ENCODE peak calls at places on chromosomes 1 and 21, in five cellular contexts. Z is transverse colon, R is endothelial cell of umbilical vein, Y is heart left ventricle, B is uterus. T is an unnamed sample.

GRCh38 chr1:99558539-99558938 is 87.4 kb upstream of the PALMD start:
- DNase-seq in R (peak), Z (no peak), B (no peak), Y (no peak), T (no peak)

GRCh38 chr1:47514229-47514628 is 76.4 kb downstream of the FOXD2 start:
- DNase-seq in R (no peak), Z (no peak), Y (no peak), B (no peak), T (no peak)

GRCh38 chr1:67347688-67348472 is 40.2 kb downstream of the IL12RB2 start:
- DNase-seq in R (peak), Z (peak), Y (peak), B (peak), T (peak)

GRCh38 chr1:239811211-239811902 is 280.3 kb upstream of the FMN2 start:
- DNase-seq in B (no peak), Y (no peak), Z (no peak), R (no peak), T (no peak)

GRCh38 chr1:173433927-173434326 is 43.2 kb upstream of the PRDX6 start:
- DNase-seq in B (no peak), Y (no peak), R (no peak), Z (no peak), T (no peak)

GRCh38 chr21:40850071-40850470 is 3.1 kb upstream of the DSCAM start:
- DNase-seq in Y (no peak), B (no peak), R (no peak), Z (no peak), T (no peak)

GRCh38 chr1:116532698-116533424 is 38.0 kb downstream of the CD58 start:
- DNase-seq in Z (no peak), Y (no peak), R (no peak), B (no peak), T (no peak)

GRCh38 chr1:30416221-30416820 is 307.1 kb downstream of the MATN1 start:
- DNase-seq in R (no peak), B (no peak), Z (no peak), Y (no peak), T (no peak)

GRCh38 chr1:159222987-159223386 is 18.3 kb downstream of the ACKR1 start:
- DNase-seq in B (no peak), Z (no peak), Y (no peak), R (no peak), T (no peak)

GRCh38 chr1:2233997-2234761 is 6.1 kb downstream of the SKI start:
- DNase-seq in Y (peak), R (peak), Z (peak), B (peak), T (peak)

GRCh38 chr1:96587222-96587621 is 134.4 kb upstream of the PTBP2 start:
- DNase-seq in R (no peak), B (no peak), Y (no peak), Z (no peak), T (no peak)

GRCh38 chr1:201298381-201299367 is 15.4 kb downstream of the PKP1 start:
- DNase-seq in Z (peak), Y (no peak), R (no peak), B (no peak), T (no peak)

GRCh38 chr1:1124508-1124785 is 8.6 kb upstream of the C1orf159 start:
- DNase-seq in R (no peak), Z (peak), B (no peak), Y (no peak), T (no peak)

GRCh38 chr1:11790880-11791715 is 14.7 kb downstream of the MTHFR start:
- DNase-seq in R (peak), B (peak), Z (peak), Y (peak), T (peak)

GRCh38 chr1:215181518-215181917 is 99.0 kb downstream of the KCNK2 start:
- DNase-seq in Y (no peak), R (peak), B (no peak), Z (no peak), T (no peak)

GRCh38 chr1:33860671-33861070 is 3.2 kb upstream of the HMGB4 start:
- DNase-seq in B (no peak), Y (no peak), Z (no peak), R (no peak), T (no peak)

GRCh38 chr1:152585586-152585985 is 5.3 kb upstream of the LCE3D start:
- DNase-seq in Z (no peak), B (no peak), R (no peak), Y (no peak), T (no peak)

GRCh38 chr1:238465449-238465848 is 574.7 kb upstream of the ZP4 start:
- DNase-seq in Y (no peak), Z (no peak), R (no peak), B (no peak), T (no peak)

GRCh38 chr1:12620142-12620865 is 2.3 kb upstream of the DHRS3 start:
- DNase-seq in Y (no peak), Z (no peak), R (no peak), B (no peak), T (no peak)

GRCh38 chr1:211571998-211572397 is 7.0 kb downstream of the SLC30A1 start:
- DNase-seq in B (no peak), R (no peak), Z (no peak), Y (no peak), T (no peak)

GRCh38 chr1:2204384-2205190 is 10.0 kb upstream of the FAAP20 start:
- DNase-seq in B (peak), Z (peak), Y (peak), R (peak), T (peak)

GRCh38 chr1:212586429-212587303 is 21.9 kb upstream of the ATF3 start:
- DNase-seq in Z (no peak), Y (no peak), R (no peak), B (no peak), T (no peak)

GRCh38 chr1:86487131-86487804 is 18.5 kb downstream of the CLCA1 start:
- DNase-seq in B (peak), R (no peak), Z (no peak), Y (peak), T (peak)

GRCh38 chr1:88462481-88463261 is 221.4 kb upstream of the PKN2 start:
- DNase-seq in Z (no peak), Y (peak), B (no peak), R (peak), T (no peak)

GRCh38 chr1:33277488-33278084 is 21.3 kb downstream of the ZNF362 start:
- DNase-seq in Z (no peak), R (no peak), Y (no peak), B (no peak), T (no peak)

GRCh38 chr21:17644186-17644585 is 31.5 kb upstream of the BTG3 start:
- DNase-seq in B (no peak), R (no peak), Z (no peak), Y (no peak), T (no peak)

GRCh38 chr1:66282885-66283284 is 251.1 kb upstream of the SGIP1 start:
- DNase-seq in R (no peak), Y (no peak), Z (no peak), B (no peak), T (no peak)

GRCh38 chr1:202058001-202058908 is 47.9 kb downstream of the ELF3 start:
- DNase-seq in B (no peak), Y (no peak), Z (no peak), R (peak), T (no peak)

GRCh38 chr21:31310750-31311149 is 33.3 kb downstream of the TIAM1 start:
- DNase-seq in B (no peak), Y (no peak), R (no peak), Z (no peak), T (no peak)

GRCh38 chr1:109773900-109774485 is 10.3 kb upstream of the EPS8L3 start:
- DNase-seq in Y (peak), Z (peak), R (no peak), B (no peak), T (no peak)

GRCh38 chr21:45497846-45498645 is 44.2 kb downstream of the SLC19A1 start:
- DNase-seq in B (no peak), Y (peak), Z (no peak), R (no peak), T (no peak)

GRCh38 chr1:72280714-72281113 is 1.6 kb downstream of the NEGR1 start:
- DNase-seq in Y (no peak), R (peak), Z (no peak), B (no peak), T (no peak)

GRCh38 chr1:157482174-157482573 is 70.1 kb downstream of the FCRL5 start:
- DNase-seq in Y (no peak), B (no peak), R (no peak), Z (no peak), T (no peak)

GRCh38 chr21:46113497-46114176 is 15.7 kb downstream of the COL6A2 start:
- DNase-seq in B (no peak), Z (no peak), R (no peak), Y (peak), T (peak)

GRCh38 chr1:45848714-45849113 is 45.3 kb downstream of the MAST2 start:
- DNase-seq in R (no peak), Z (no peak), Y (no peak), B (no peak), T (no peak)

GRCh38 chr1:225755668-225756294 is 21.8 kb upstream of the SRP9 start:
- DNase-seq in B (no peak), Y (no peak), R (no peak), Z (no peak), T (no peak)

GRCh38 chr21:25859264-25859931 is 124.6 kb downstream of the GABPA start:
- DNase-seq in Y (no peak), Z (no peak), B (no peak), R (no peak), T (no peak)

GRCh38 chr1:100578201-100578600 is 40.3 kb downstream of the GPR88 start:
- DNase-seq in B (no peak), Z (no peak), R (no peak), Y (no peak), T (no peak)

GRCh38 chr1:29264773-29265389 is 28.6 kb downstream of the PTPRU start:
- DNase-seq in B (no peak), Z (no peak), R (no peak), Y (no peak), T (no peak)

GRCh38 chr1:27403931-27404330 is 11.5 kb downstream of the GPR3 start:
- DNase-seq in Y (no peak), R (no peak), Z (no peak), B (no peak), T (no peak)

GRCh38 chr1:79362470-79362869 is 355.9 kb upstream of the ADGRL4 start:
- DNase-seq in B (no peak), Y (no peak), R (no peak), Z (no peak), T (no peak)
- TF ChIP-seq CTCF in B (no peak), Y (no peak), R (no peak), Z (no peak), T (no peak)

GRCh38 chr1:245810181-245810727 is 655.5 kb downstream of the KIF26B start:
- DNase-seq in B (no peak), Z (no peak), R (no peak), Y (no peak), T (no peak)

GRCh38 chr1:245810789-245811337 is 656.1 kb downstream of the KIF26B start:
- DNase-seq in R (no peak), Z (no peak), Y (no peak), B (no peak), T (no peak)

GRCh38 chr1:245807954-245808719 is 653.4 kb downstream of the KIF26B start:
- DNase-seq in R (no peak), B (no peak), Z (no peak), Y (no peak), T (no peak)

GRCh38 chr1:245807306-245807705 is 652.5 kb downstream of the KIF26B start:
- DNase-seq in Z (no peak), Y (no peak), R (no peak), B (no peak), T (no peak)

GRCh38 chr1:245809361-245809760 is 654.6 kb downstream of the KIF26B start:
- DNase-seq in B (no peak), Y (no peak), R (no peak), Z (no peak), T (no peak)
- TF ChIP-seq POLR2A in B (no peak), Y (no peak), R (no peak), Z (no peak), T (no peak)

GRCh38 chr1:23555225-23555801 is 4.0 kb downstream of the ID3 start:
- DNase-seq in R (peak), Y (peak), B (no peak), Z (peak), T (no peak)
- H3K27ac ChIP-seq in R (peak), Y (peak), B (peak), Z (peak), T (peak)

GRCh38 chr1:64744492-64745180 is at the start of gene RAVER2:
- DNase-seq in B (peak), Y (peak), R (peak), Z (peak), T (peak)
- TF ChIP-seq CTCF in B (peak), Y (peak), R (peak), Z (peak), T (peak)

DNA sequence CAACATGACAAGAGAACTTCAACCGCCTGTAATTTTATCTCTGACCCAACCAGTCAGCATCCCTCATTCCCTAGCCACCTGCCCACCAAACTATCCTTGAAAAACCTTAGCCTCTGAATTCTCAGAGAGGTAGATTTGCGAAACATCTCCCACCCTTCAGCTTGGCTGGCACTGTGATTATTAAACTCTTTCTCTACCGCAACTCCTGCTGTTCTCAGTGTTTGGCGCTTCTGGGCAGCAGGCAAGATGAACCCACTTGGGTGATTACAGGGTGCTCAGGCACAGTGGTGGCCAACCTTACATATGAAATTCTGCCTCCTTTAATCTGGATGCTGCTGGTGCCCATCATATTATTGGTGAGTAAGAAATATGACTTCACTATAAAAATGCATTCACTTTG is 22.1 kb downstream of the CCDC190 start:
- DNase-seq in Z (no peak), Y (no peak), B (no peak), R (no peak), T (no peak)
- TF ChIP-seq POLR2A in Z (no peak), Y (no peak), B (no peak), R (no peak), T (no peak)

GRCh38 chr1:205669341-205670142 is 10.8 kb downstream of the SLC45A3 start:
- DNase-seq in Z (no peak), R (peak), B (no peak), Y (no peak), T (no peak)
- H3K27ac ChIP-seq in Z (peak), R (no peak), B (no peak), Y (no peak), T (no peak)

DNA sequence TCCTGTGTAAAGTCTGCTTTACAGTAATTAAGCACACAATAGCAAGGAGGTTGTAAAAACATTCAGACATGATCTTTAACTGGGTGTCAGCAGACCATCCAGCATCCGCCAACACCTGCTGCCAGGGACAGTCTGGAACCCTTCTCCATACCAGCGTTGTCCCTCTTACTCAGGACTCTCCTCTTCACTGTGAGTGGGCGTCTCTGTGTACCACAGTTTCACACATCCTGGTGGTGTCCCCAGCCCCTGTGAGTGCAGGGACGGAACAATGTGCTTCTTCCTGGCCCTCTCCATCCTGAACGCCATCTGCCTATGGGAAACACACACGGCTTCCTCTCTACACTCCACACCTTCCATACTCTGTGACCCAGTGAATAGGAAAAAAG is 155.2 kb downstream of the PGBD5 start:
- DNase-seq in B (no peak), Z (no peak), R (no peak), Y (no peak), T (no peak)
- TF ChIP-seq CTCF in B (no peak), Z (no peak), R (no peak), Y (no peak), T (no peak)

GRCh38 chr1:210234254-210234747 is 1.7 kb downstream of the SERTAD4 start:
- DNase-seq in R (peak), Y (no peak), B (no peak), Z (no peak), T (no peak)

GRCh38 chr1:210233216-210233494 is 559 bp downstream of the SERTAD4 start:
- DNase-seq in R (peak), Z (no peak), B (no peak), Y (peak), T (no peak)

GRCh38 chr1:210232524-210233215 is at the start of gene SERTAD4:
- DNase-seq in Z (peak), B (peak), R (peak), Y (peak), T (no peak)

GRCh38 chr1:210231846-210232523 is 611 bp upstream of the SERTAD4 start:
- DNase-seq in R (no peak), B (peak), Z (no peak), Y (peak), T (no peak)

DNA sequence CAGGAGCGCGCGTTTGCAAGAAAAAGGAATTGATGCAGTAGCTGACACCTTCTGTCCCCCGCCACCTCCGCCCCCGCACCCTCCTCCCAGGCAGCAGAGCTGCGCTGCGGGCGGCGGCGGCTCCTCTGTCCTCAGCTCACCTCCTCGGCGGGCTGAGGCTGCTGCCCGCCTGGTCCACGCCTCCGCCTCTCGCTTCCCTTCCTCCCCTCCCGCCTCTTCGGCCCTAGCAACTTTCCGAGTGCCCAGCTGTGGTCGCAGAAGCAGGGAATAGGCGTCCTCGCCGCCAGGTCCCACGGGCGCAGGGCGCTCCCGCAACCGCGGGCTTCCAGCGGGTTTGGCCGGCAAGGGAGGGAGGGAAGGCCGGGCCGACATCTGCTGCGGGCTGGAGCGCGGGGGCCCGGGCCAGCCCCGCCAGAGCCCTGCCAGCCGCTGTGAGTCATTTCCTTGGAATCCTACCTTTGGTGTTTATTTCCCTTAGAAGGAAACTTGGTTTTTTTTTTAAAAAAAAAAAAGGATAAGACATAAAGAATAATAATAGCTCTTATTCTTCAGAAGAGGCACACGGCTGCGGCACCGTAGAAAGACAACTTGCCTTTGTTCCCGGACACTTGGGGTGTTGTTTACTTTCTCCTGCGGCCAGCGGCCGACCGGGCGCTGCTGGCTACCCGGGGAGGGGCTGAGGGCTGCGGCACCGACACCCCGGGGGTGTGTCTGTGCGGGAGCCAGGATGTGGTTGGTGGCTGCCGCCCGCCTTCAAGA is 1.1 kb downstream of the SERTAD4 start:
- DNase-seq in Y (peak), B (peak), R (peak), Z (peak), T (no peak)
- TF ChIP-seq POLR2A in Y (no peak), B (no peak), R (peak), Z (peak), T (peak)

DNA sequence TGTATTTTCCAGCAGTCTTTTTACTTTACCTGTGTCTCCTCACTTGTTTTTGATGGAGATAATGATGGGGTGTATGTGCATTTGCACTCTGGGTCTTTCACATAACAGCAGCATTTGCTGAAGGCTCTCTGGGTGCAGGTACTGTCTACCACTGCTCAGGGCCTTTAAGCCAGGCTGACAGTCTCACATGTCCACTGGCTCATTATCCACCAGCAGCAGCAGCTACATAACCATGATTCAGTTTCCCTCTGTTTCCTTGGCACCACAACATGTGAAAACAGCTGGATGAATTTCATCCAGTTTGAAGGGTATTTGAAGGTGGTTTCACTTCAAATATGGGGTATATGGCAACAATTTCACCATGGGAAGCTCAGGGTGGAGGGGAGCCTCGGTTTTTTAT is 41.2 kb upstream of the ROR1 start:
- DNase-seq in Z (no peak), R (peak), Y (no peak), B (no peak), T (no peak)
- H3K27ac ChIP-seq in Z (no peak), R (peak), Y (no peak), B (no peak), T (peak)

GRCh38 chr1:207893737-207894582 is 17.0 kb downstream of the CD34 start:
- DNase-seq in Z (no peak), B (no peak), R (no peak), Y (no peak), T (no peak)
- TF ChIP-seq CTCF in Z (no peak), B (no peak), R (no peak), Y (no peak), T (no peak)

T was measured in gastrocnemius medialis.